ENCODE peak calls at places on chromosomes 4 and X, in six cellular contexts. P is CD8-positive, alpha-beta T cell; E is fibroblast of lung; S is IMR-90; Y is tibial nerve; T is left ventricle myocardium inferior. V is an unnamed sample.
A peak's percentile ranks its signal among the peaks of the same experiment; 100 is the strongest.

GRCh38 chr4:125833-126232 is 1.5 kb downstream of the ZNF718 start:
- DNase-seq in S (no peak), Y (no peak), E (no peak), P (no peak), T (no peak), V (no peak)

GRCh38 chrX:12984629-12985303 is 9.9 kb downstream of the TMSB4X start:
- DNase-seq in T (no peak), P (no peak), Y (no peak), S (peak; percentile 35), E (peak; percentile 73), V (no peak)

GRCh38 chrX:153829549-153829798 is 870 bp downstream of the PDZD4 start:
- DNase-seq in E (no peak), P (no peak), T (no peak), Y (no peak), S (no peak), V (no peak)

GRCh38 chrX:53714580-53715335 is 28.2 kb upstream of the HUWE1 start:
- DNase-seq in E (peak; percentile 37), S (peak; percentile 57), T (no peak), P (no peak), Y (no peak), V (peak; percentile 53)

GRCh38 chr4:146637853-146638800 is 566 bp upstream of the POU4F2 start:
- DNase-seq in Y (no peak), S (no peak), P (no peak), T (no peak), E (no peak), V (peak; percentile 36)

GRCh38 chr4:145545538-145546224 is 64.0 kb downstream of the SMAD1 start:
- DNase-seq in P (no peak), E (peak; percentile 96), S (peak; percentile 98), T (no peak), Y (no peak), V (no peak)

GRCh38 chr4:147599764-147600163 is 17.4 kb upstream of the TMEM184C start:
- DNase-seq in Y (no peak), E (no peak), T (no peak), S (peak; percentile 71), P (no peak), V (no peak)

GRCh38 chrX:110180176-110180927 is 137.5 kb downstream of the AMMECR1 start:
- DNase-seq in E (peak; percentile 55), T (peak; percentile 22), S (peak; percentile 84), P (no peak), Y (no peak), V (no peak)

GRCh38 chrX:66039916-66040315 is at the start of gene VSIG4:
- DNase-seq in P (no peak), T (peak; percentile 22), Y (peak; percentile 31), S (no peak), E (no peak), V (peak; percentile 63)

GRCh38 chr4:80016506-80016905 is 56.5 kb downstream of the ANTXR2 start:
- DNase-seq in T (no peak), Y (no peak), P (no peak), S (peak; percentile 37), E (no peak), V (no peak)

GRCh38 chr4:108749119-108749518 is 13.7 kb downstream of the ETNPPL start:
- DNase-seq in P (no peak), T (no peak), S (no peak), Y (no peak), E (no peak), V (no peak)

GRCh38 chr4:152983221-152983620 is 47.1 kb downstream of the FHDC1 start:
- DNase-seq in T (no peak), E (no peak), S (no peak), P (no peak), Y (no peak), V (no peak)

DNA sequence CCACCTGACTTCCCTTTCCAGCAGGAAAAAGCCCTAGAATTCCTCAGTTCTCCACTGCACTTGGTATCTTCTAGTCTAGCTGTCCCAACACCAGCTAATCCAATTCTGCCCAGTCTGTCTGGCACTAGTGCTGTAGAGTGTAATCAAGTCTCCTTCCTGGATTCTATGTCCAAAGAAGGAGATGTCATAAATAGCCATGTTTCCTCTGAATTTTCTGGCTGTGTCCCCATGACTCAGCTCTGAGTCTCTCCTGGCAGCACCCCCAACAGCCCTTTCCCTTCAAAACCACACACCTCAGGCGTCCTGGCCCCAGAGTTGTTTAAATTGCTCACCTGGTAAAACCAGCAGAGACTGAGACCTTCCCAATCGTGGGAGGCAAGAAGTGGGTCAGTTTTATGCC is 197.2 kb downstream of the GRXCR1 start:
- DNase-seq in T (no peak), E (peak; percentile 0), P (no peak), Y (no peak), S (peak; percentile 28), V (no peak)
- H3K4me3 ChIP-seq in T (no peak overlapping the region), E (no peak overlapping the region), P (no peak overlapping the region), Y (no peak overlapping the region), S (no peak overlapping the region), V (no peak overlapping the region)

DNA sequence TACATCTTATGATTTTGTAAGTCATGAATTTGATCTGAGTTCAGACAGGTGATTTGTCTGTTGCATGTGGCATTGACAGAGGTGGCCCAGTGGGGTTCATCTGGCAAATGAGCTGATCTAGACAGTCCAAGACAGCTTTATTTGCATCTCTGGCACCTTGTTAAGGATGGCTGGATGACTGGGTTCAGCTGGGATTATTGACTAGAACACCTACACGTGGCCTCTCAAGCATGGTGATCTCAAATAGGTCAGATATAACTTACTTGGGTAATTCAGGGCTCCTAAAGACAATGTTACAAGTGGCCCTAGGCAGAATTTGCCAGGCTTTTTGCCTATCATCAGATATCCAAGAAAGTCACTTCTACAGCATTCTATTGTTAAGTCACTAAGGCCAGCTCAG is 48.0 kb downstream of the APOOL start:
- DNase-seq in E (no peak), T (no peak), Y (no peak), S (no peak), P (no peak), V (no peak)
- H3K27ac ChIP-seq in E (peak overlapping the region; percentile 15), T (no peak overlapping the region), Y (no peak overlapping the region), S (no peak overlapping the region), P (no peak overlapping the region), V (no peak overlapping the region)

GRCh38 chr4:7647211-7647931 is 212.6 kb upstream of the PSAPL1 start:
- DNase-seq in P (no peak), T (no peak), E (no peak), S (no peak), Y (no peak), V (peak; percentile 24)
- H3K4me1 ChIP-seq in P (peaks cover 35% of the 10 kb centered on the region), T (no peaks in the 10 kb centered on the region), E (peaks cover 22% of the 10 kb centered on the region), S (peaks cover 15% of the 10 kb centered on the region), Y (peaks cover 11% of the 10 kb centered on the region), V (peaks cover 22% of the 10 kb centered on the region)

GRCh38 chr4:127783971-127784519 is 1.9 kb downstream of the HSPA4L start:
- DNase-seq in P (no peak), S (no peak), E (no peak), Y (no peak), T (no peak), V (no peak)
- H3K4me3 ChIP-seq in P (no peak overlapping the region), S (no peak overlapping the region), E (no peak overlapping the region), Y (no peak overlapping the region), T (peak overlapping the region; percentile 79), V (no peak overlapping the region)

GRCh38 chrX:56788229-56788628 is 59.2 kb downstream of the NBDY start:
- DNase-seq in E (no peak), S (peak; percentile 26), T (no peak), P (no peak), Y (no peak), V (no peak)
- H3K27ac ChIP-seq in E (no peak overlapping the region), S (no peak overlapping the region), T (no peak overlapping the region), P (no peak overlapping the region), Y (peak overlapping the region; percentile 74), V (no peak overlapping the region)

GRCh38 chr4:37990731-37991130 is 30.5 kb downstream of the PTTG2 start:
- DNase-seq in Y (no peak), S (no peak), T (no peak), P (no peak), E (no peak), V (no peak)
- H3K4me1 ChIP-seq in Y (peaks cover 6% of the 10 kb centered on the region), S (peaks cover 4% of the 10 kb centered on the region), T (peaks cover 89% of the 10 kb centered on the region), P (no peaks in the 10 kb centered on the region), E (no peaks in the 10 kb centered on the region), V (peaks cover 52% of the 10 kb centered on the region)